ENCODE peak calls at places on chromosomes 2 and 18, in four cellular contexts. One of them, this sample, is unnamed. For H3K9me3, the result is how much of the 10 kb centered on the place peaks cover.

GRCh38 chr2:86296947-86297346 is 40.5 kb downstream of the REEP1 start:
- DNase-seq in stomach: no peak
- DNase-seq in heart right ventricle: no peak
- DNase-seq in CD8-positive, alpha-beta T cell: no peak
- DNase-seq in this sample: no peak

GRCh38 chr2:159882069-159882468 is 84.1 kb upstream of the CD302 start:
- DNase-seq in CD8-positive, alpha-beta T cell: no peak
- DNase-seq in heart right ventricle: no peak
- DNase-seq in stomach: no peak
- DNase-seq in this sample: no peak

GRCh38 chr2:176852667-176853066 is 359.9 kb upstream of the HNRNPA3 start:
- DNase-seq in CD8-positive, alpha-beta T cell: peak
- DNase-seq in stomach: no peak
- DNase-seq in heart right ventricle: no peak
- DNase-seq in this sample: no peak

GRCh38 chr2:106812377-106812776 is 73.6 kb downstream of the ST6GAL2 start:
- DNase-seq in stomach: no peak
- DNase-seq in heart right ventricle: no peak
- DNase-seq in CD8-positive, alpha-beta T cell: no peak
- DNase-seq in this sample: no peak

GRCh38 chr2:213627054-213627710 is 342.9 kb downstream of the SPAG16 start:
- DNase-seq in heart right ventricle: no peak
- DNase-seq in CD8-positive, alpha-beta T cell: no peak
- DNase-seq in stomach: no peak
- DNase-seq in this sample: no peak

GRCh38 chr2:106163948-106164580 is 30.0 kb downstream of the UXS1 start:
- DNase-seq in heart right ventricle: no peak
- DNase-seq in CD8-positive, alpha-beta T cell: no peak
- DNase-seq in stomach: no peak
- DNase-seq in this sample: no peak

GRCh38 chr2:207185372-207185771 is 19.6 kb upstream of the KLF7 start:
- DNase-seq in stomach: no peak
- DNase-seq in CD8-positive, alpha-beta T cell: no peak
- DNase-seq in heart right ventricle: no peak
- DNase-seq in this sample: no peak

GRCh38 chr2:185463481-185463880 is 275.1 kb upstream of the FSIP2 start:
- DNase-seq in CD8-positive, alpha-beta T cell: no peak
- DNase-seq in heart right ventricle: no peak
- DNase-seq in stomach: no peak
- DNase-seq in this sample: no peak

GRCh38 chr2:172962824-172963223 is 112.8 kb upstream of the MAP3K20 start:
- DNase-seq in heart right ventricle: no peak
- DNase-seq in CD8-positive, alpha-beta T cell: no peak
- DNase-seq in stomach: no peak
- DNase-seq in this sample: no peak

DNA sequence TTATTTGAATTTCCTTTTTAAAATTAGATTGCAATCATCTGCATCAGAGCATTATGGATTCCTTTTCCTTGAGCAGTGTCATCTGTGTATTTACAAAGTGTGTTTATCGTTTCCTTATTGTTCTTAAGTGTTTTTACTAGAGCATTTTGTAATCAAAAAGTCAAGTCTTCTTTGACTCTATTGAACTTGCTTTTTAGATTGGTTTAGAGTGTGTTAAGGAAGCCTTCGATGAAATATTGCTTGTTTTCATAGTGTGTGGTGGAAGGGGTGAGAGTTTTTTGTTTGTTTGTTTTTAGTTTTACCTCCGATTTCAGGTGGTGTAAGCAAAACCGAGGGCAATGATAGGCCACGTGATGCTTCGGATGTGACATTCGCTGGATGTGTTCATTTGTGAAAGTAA is 45.7 kb downstream of the ARHGAP28 start:
- DNase-seq in CD8-positive, alpha-beta T cell: no peak
- DNase-seq in stomach: no peak
- DNase-seq in heart right ventricle: no peak
- DNase-seq in this sample: no peak
- H3K4me3 ChIP-seq in CD8-positive, alpha-beta T cell: no peak
- H3K4me3 ChIP-seq in stomach: no peak
- H3K4me3 ChIP-seq in heart right ventricle: no peak
- H3K4me3 ChIP-seq in this sample: no peak

DNA sequence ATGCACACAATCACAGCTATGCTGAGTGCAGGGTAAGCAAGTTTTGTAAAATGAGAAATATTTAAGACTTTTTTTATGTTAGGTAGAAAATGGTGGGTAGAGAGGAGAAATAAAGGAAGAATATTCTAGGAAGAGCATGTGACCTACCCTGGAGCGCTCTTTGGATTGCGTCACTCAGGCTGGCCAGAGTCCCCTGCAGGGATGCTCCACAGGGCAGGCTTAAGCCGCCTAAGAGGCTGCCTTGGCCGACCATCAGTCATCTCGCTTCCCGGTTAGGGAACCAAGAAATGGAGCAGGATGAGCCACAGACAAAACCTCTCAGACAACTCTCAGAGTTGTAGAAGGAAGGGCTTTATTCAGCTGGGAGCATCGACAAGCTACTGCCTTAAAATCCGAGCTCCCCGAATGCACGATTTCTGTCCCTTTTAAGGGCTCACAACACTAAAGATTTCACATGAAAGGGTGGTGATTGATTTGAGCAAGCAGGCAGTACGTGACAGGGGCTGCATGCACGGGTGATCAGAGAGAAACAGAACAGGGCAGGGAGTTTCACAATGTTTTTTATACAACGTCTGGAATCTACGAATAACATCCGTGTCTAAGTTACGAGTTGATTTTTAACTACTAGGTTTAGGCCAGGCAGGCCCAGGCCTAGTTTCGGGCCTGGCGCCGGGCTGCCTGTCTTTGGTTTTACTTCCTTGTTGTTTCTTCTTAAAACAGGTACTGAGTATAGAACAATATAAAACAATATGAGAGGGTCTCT is 1072.0 kb downstream of the CBLN2 start:
- DNase-seq in CD8-positive, alpha-beta T cell: no peak
- DNase-seq in stomach: no peak
- DNase-seq in heart right ventricle: no peak
- DNase-seq in this sample: no peak
- H3K9me3 ChIP-seq in CD8-positive, alpha-beta T cell: under half
- H3K9me3 ChIP-seq in stomach: under half
- H3K9me3 ChIP-seq in heart right ventricle: under half
- H3K9me3 ChIP-seq in this sample: under half

DNA sequence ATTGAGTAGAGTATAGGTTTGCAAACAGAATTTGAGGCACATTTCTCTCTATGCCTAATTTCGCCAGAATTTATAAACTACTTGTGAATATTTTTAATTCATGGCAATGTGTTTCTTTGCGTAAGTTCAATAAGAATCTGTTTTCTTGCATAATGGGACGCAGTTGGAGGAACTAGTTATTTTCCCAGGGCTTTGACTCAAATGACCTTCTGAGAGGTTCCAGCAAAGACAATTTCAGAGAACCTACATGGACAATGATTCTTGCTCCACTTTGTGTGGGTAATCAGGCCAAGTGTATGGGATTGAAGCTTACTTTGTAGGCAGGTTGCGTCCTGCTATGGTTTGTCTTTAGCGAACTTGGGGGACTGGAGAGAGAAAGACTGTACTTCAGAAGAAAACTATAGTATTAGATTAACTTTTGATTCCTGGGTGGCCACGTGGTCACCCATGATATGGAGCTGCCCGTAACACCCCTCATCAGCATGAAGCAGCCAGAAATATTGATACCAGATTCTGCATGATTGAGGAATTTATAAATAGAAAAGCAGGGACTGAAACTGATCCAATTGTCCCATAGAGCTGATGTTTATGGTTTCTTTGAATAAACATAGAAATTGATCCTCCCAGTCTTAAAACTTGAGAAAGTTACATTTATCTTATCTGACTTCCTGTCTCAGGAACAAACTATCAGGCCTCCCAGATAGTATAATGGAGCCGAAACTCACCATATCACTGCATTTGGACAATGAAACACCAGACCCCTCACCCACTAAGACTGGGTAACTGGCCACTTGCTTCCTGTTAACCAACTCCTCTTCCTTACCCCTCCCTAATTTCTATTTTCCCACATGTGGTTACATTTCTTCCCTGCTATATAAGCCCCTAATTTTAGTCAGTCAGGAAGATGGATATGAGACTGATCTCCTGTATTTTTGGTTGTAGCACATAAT is 815.3 kb upstream of the HS6ST1 start:
- DNase-seq in CD8-positive, alpha-beta T cell: no peak
- DNase-seq in heart right ventricle: no peak
- DNase-seq in stomach: no peak
- DNase-seq in this sample: no peak
- H3K27ac ChIP-seq in CD8-positive, alpha-beta T cell: no peak
- H3K27ac ChIP-seq in heart right ventricle: no peak
- H3K27ac ChIP-seq in stomach: no peak
- H3K27ac ChIP-seq in this sample: no peak

GRCh38 chr18:7946724-7947377 is 379.7 kb downstream of the PTPRM start:
- DNase-seq in CD8-positive, alpha-beta T cell: no peak
- DNase-seq in heart right ventricle: no peak
- DNase-seq in stomach: peak
- DNase-seq in this sample: peak
- H3K4me3 ChIP-seq in CD8-positive, alpha-beta T cell: no peak
- H3K4me3 ChIP-seq in heart right ventricle: no peak
- H3K4me3 ChIP-seq in stomach: no peak
- H3K4me3 ChIP-seq in this sample: no peak

GRCh38 chr2:233828546-233829192 is 25.7 kb downstream of the HJURP start:
- DNase-seq in stomach: peak
- DNase-seq in heart right ventricle: no peak
- DNase-seq in CD8-positive, alpha-beta T cell: no peak
- DNase-seq in this sample: no peak
- H3K9me3 ChIP-seq in stomach: under half
- H3K9me3 ChIP-seq in heart right ventricle: under half
- H3K9me3 ChIP-seq in CD8-positive, alpha-beta T cell: under half
- H3K9me3 ChIP-seq in this sample: under half

This sample was measured in lung.